ENCODE peak calls at places on chromosomes 4 and X, in six cellular contexts. M is stimulated activated CD8-positive, alpha-beta memory T cell treated with anti-CD3 and anti-CD28 coated beads, Interleukin-7, amount 100 ng/mL, for 1 hour; D is SJCRH30; R is osteocyte; V is activated T-cell treated with anti-CD3 and anti-CD28 coated beads, Interleukin-2, amount 50 U/mL, for 72 hours; J is SHP77 treated with DMSO at 0.1 percent for 48 hours. Q is an unnamed sample.
A peak's percentile ranks its signal among the peaks of the same experiment; 100 is the strongest.

GRCh38 chr4:66574145-66574978 is 904.1 kb upstream of the EPHA5 start:
- DNase-seq in M (no peak), R (no peak), V (no peak), D (no peak), J (no peak), Q (no peak)

GRCh38 chrX:119885554-119886428 is 9.9 kb upstream of the AKAP14 start:
- DNase-seq in J (peak; percentile 68), V (peak; percentile 23), M (no peak), R (no peak), D (peak; percentile 68), Q (no peak)

GRCh38 chrX:104411800-104412199 is 154.2 kb upstream of the IL1RAPL2 start:
- DNase-seq in V (no peak), D (no peak), R (no peak), M (no peak), J (no peak), Q (no peak)

GRCh38 chr4:139177888-139178609 is 1.0 kb upstream of the ELF2 start:
- DNase-seq in V (peak; percentile 93), R (peak; percentile 99), D (peak; percentile 93), J (peak; percentile 38), M (peak; percentile 79), Q (no peak)

GRCh38 chr4:79927931-79928330 is 145.1 kb downstream of the ANTXR2 start:
- DNase-seq in J (no peak), M (no peak), R (no peak), V (no peak), D (no peak), Q (no peak)

GRCh38 chrX:47745386-47745785 is 86.4 kb upstream of the UXT start:
- DNase-seq in M (no peak), R (no peak), V (no peak), J (no peak), D (no peak), Q (no peak)

GRCh38 chr4:82139287-82139686 is 234.5 kb downstream of the HNRNPD start:
- DNase-seq in R (no peak), D (no peak), M (no peak), V (no peak), J (no peak), Q (no peak)

GRCh38 chrX:135185795-135186443 is 14.7 kb upstream of the CT55 start:
- DNase-seq in J (peak; percentile 1), R (no peak), V (peak; percentile 35), D (peak; percentile 83), M (no peak), Q (peak; percentile 10)

GRCh38 chrX:116499780-116500179 is 37.0 kb upstream of the CT83 start:
- DNase-seq in D (peak; percentile 5), V (no peak), R (no peak), J (no peak), M (no peak), Q (no peak)

GRCh38 chrX:19846995-19847790 is 40.2 kb downstream of the SH3KBP1 start:
- DNase-seq in M (no peak), V (no peak), J (no peak), R (no peak), D (peak; percentile 62), Q (no peak)

GRCh38 chrX:136880003-136880451 is 498 bp downstream of the RBMX start:
- DNase-seq in V (peak; percentile 29), M (peak; percentile 7), R (no peak), D (peak; percentile 48), J (no peak), Q (no peak)

GRCh38 chrX:105821471-105822081 is 763 bp upstream of the NRK start:
- DNase-seq in R (no peak), D (peak; percentile 25), V (no peak), M (no peak), J (no peak), Q (no peak)

GRCh38 chr4:145779319-145779801 is 99.4 kb downstream of the C4orf51 start:
- DNase-seq in R (no peak), M (no peak), V (no peak), D (no peak), J (no peak), Q (no peak)

GRCh38 chr4:130183096-130183495 is 1087.1 kb downstream of the C4orf33 start:
- DNase-seq in M (no peak), V (no peak), R (no peak), J (no peak), D (no peak), Q (no peak)

Q was measured in cerebellar nuclear complex.